ENCODE peak calls at places on chromosome 14, in nine cellular contexts. Q is ovary, Y is SK-N-SH, T is A549, W is stomach, R is suprapubic skin, C is GM12878, V is H1, N is tibial nerve. G is an unnamed sample.
A peak's percentile ranks its signal among the peaks of the same experiment; 100 is the strongest.

GRCh38 chr14:72664651-72665050 is 229.2 kb downstream of the DPF3 start:
- DNase-seq in W (no peak), N (no peak), C (no peak), T (peak; percentile 18), V (no peak), Y (no peak), R (no peak), Q (no peak), G (no peak)

GRCh38 chr14:95262511-95262891 is 57.2 kb downstream of the CLMN start:
- DNase-seq in T (no peak), Y (no peak), C (no peak), W (no peak), R (peak; percentile 21), Q (no peak), V (no peak), N (no peak), G (no peak)

GRCh38 chr14:99124482-99125104 is 147.4 kb downstream of the BCL11B start:
- DNase-seq in R (no peak), C (no peak), W (peak; percentile 17), N (no peak), Q (no peak), T (peak; percentile 17), V (no peak), Y (peak; percentile 7), G (no peak)

GRCh38 chr14:20632448-20632830 is 9.1 kb downstream of the OR6S1 start:
- DNase-seq in Y (no peak), V (no peak), C (no peak), R (no peak), W (no peak), T (no peak), N (no peak), Q (no peak), G (no peak)

GRCh38 chr14:104293851-104294627 is 155.7 kb downstream of the KIF26A start:
- DNase-seq in N (no peak), Y (no peak), C (no peak), Q (peak; percentile 42), R (peak; percentile 65), V (no peak), W (no peak), T (peak; percentile 26), G (no peak)

GRCh38 chr14:54166049-54166950 is 209.7 kb upstream of the BMP4 start:
- DNase-seq in C (no peak), Q (no peak), W (no peak), R (no peak), Y (no peak), N (no peak), T (no peak), V (no peak), G (no peak)

GRCh38 chr14:74973905-74974363 is 18.5 kb upstream of the PGF start:
- DNase-seq in T (no peak), Y (no peak), V (no peak), R (no peak), N (no peak), C (no peak), W (no peak), Q (no peak), G (no peak)

GRCh38 chr14:103072595-103073366 is 11.2 kb upstream of the LBHD2 start:
- DNase-seq in R (no peak), Y (no peak), T (peak; percentile 91), V (no peak), Q (no peak), C (no peak), N (no peak), W (no peak), G (no peak)

DNA sequence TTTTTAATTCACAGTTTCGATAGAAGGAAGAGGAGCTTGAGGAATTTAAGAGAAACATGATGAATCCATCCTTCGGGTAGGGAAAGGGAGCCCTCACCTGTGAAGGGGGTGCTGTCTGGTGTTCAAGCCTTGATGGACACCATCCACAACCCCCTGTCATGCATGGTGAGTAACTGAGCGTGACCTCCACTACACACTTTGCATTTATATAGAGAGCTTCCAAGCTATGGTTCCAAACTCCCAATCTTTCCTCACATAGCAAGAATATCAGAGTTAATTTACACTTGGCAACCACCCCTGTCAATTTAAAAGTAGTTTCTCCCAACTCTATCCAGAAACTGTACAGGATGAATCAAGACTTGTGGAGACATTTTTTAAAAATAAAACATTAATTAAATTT is 13.1 kb upstream of the NID2 start:
- DNase-seq in Y (no peak), T (no peak), R (no peak), C (no peak), Q (no peak), N (no peak), W (no peak), V (no peak), G (no peak)
- H3K27ac ChIP-seq in Y (peak overlapping the region; percentile 90), T (peak overlapping the region; percentile 50), R (no peak overlapping the region), C (no peak overlapping the region), Q (no peak overlapping the region), N (no peak overlapping the region), W (no peak overlapping the region), V (no peak overlapping the region), G (no peak overlapping the region)

GRCh38 chr14:32109676-32110075 is 32.6 kb downstream of the ARHGAP5 start:
- DNase-seq in N (no peak), T (no peak), Y (no peak), Q (no peak), W (no peak), V (no peak), R (no peak), C (no peak), G (no peak)
- TF ChIP-seq EP300 in N (no peak), T (no peak), Y (no peak), Q (no peak), W (no peak), V (no peak), R (no peak), C (no peak), G (no peak)

DNA sequence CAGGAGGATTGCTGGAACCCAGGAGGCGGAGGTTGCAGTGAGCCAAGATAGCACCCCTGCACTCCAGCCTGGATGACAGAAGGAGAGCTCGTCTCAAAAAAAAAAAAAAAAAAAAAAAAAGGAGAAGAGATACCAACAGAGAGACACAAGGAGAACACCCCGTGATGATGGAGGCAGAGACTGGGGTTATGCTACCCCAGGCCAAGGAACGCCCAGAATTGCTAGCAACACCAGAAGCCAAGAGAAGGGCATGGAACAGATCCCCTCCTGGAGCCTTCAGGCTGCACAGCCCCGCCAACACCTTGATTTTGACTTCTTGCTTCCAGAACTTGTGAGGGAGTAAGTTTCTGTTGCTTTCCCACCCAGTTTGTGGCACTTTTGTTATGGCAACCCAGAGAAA is 148.0 kb upstream of the FOXN3 start:
- DNase-seq in C (no peak), W (no peak), Q (no peak), V (no peak), N (no peak), R (no peak), Y (no peak), T (no peak), G (no peak)
- H3K27ac ChIP-seq in C (no peak overlapping the region), W (no peak overlapping the region), Q (no peak overlapping the region), V (no peak overlapping the region), N (no peak overlapping the region), R (no peak overlapping the region), Y (no peak overlapping the region), T (no peak overlapping the region), G (no peak overlapping the region)

GRCh38 chr14:32081901-32082300 is 4.8 kb downstream of the ARHGAP5 start:
- DNase-seq in R (no peak), T (no peak), W (no peak), V (no peak), Q (no peak), N (no peak), C (no peak), Y (no peak), G (no peak)
- TF ChIP-seq EP300 in R (no peak), T (no peak), W (no peak), V (no peak), Q (no peak), N (no peak), C (no peak), Y (no peak), G (no peak)